ENCODE peak calls at places on chromosomes 11 and 22, in seven cellular contexts. L is heart left ventricle; M is colonic mucosa; U is pancreas; J is CD8-positive, alpha-beta T cell; E is SJSA1; G is HepG2. C is an unnamed sample.
A peak's percentile ranks its signal among the peaks of the same experiment; 100 is the strongest.

GRCh38 chr11:56103210-56103737 is at the start of gene OR8H2:
- DNase-seq in E (no peak), U (no peak), J (no peak), M (no peak), L (no peak), G (no peak), C (no peak)

GRCh38 chr11:32316846-32317525 is 118.4 kb downstream of the WT1 start:
- DNase-seq in G (no peak), L (no peak), E (no peak), J (no peak), U (no peak), M (no peak), C (no peak)

GRCh38 chr11:109926941-109927340 is 166.3 kb upstream of the ZC3H12C start:
- DNase-seq in E (no peak), J (no peak), M (no peak), U (no peak), G (no peak), L (no peak), C (no peak)

GRCh38 chr11:77179681-77180080 is 51.6 kb downstream of the MYO7A start:
- DNase-seq in U (no peak), L (no peak), G (no peak), E (no peak), J (no peak), M (no peak), C (no peak)

GRCh38 chr11:125332821-125333220 is 163.2 kb downstream of the FEZ1 start:
- DNase-seq in U (no peak), J (no peak), L (no peak), M (no peak), G (no peak), E (no peak), C (no peak)

GRCh38 chr11:61545921-61546320 is 35.0 kb downstream of the SYT7 start:
- DNase-seq in U (no peak), J (no peak), L (no peak), E (no peak), G (no peak), M (no peak), C (no peak)

GRCh38 chr11:108734956-108735559 is 70.2 kb downstream of the DDX10 start:
- DNase-seq in M (no peak), G (peak; percentile 21), E (no peak), L (no peak), J (no peak), U (no peak), C (no peak)

GRCh38 chr11:120564573-120565301 is 53.2 kb downstream of the GRIK4 start:
- DNase-seq in M (no peak), J (no peak), G (no peak), L (peak; percentile 63), E (no peak), U (peak; percentile 9), C (no peak)

GRCh38 chr11:12671378-12671777 is 2.8 kb upstream of the TEAD1 start:
- DNase-seq in U (no peak), M (no peak), G (no peak), E (no peak), J (no peak), L (no peak), C (no peak)

GRCh38 chr22:38271927-38272372 is 860 bp downstream of the TMEM184B start:
- DNase-seq in J (no peak), G (no peak), M (peak; percentile 80), L (no peak), U (peak; percentile 61), E (no peak), C (no peak)

GRCh38 chr11:116394022-116394421 is 378.8 kb downstream of the BUD13 start:
- DNase-seq in U (no peak), L (no peak), M (no peak), E (no peak), G (no peak), J (no peak), C (no peak)

GRCh38 chr11:119727523-119728081 is 1.4 kb downstream of the NECTIN1 start:
- DNase-seq in M (peak; percentile 67), J (peak; percentile 27), U (peak; percentile 60), G (no peak), E (no peak), L (peak; percentile 42), C (no peak)

GRCh38 chr11:76524919-76525318 is 80.1 kb downstream of the EMSY start:
- DNase-seq in E (no peak), G (peak; percentile 42), U (peak; percentile 35), M (peak; percentile 56), J (no peak), L (no peak), C (no peak)

GRCh38 chr11:69320326-69320725 is 26.4 kb downstream of the MYEOV start:
- DNase-seq in E (peak; percentile 91), J (no peak), U (peak; percentile 28), G (no peak), M (no peak), L (no peak), C (no peak)

GRCh38 chr11:67289226-67289650 is at the start of gene ANKRD13D:
- DNase-seq in G (no peak), M (no peak), U (no peak), J (no peak), L (no peak), E (no peak), C (no peak)

GRCh38 chr11:68090706-68091105 is 30.5 kb downstream of the CHKA start:
- DNase-seq in J (no peak), G (no peak), E (peak; percentile 38), U (no peak), M (peak; percentile 61), L (peak; percentile 33), C (no peak)

GRCh38 chr11:72308226-72309073 is 64.5 kb upstream of the PHOX2A start:
- DNase-seq in G (no peak), U (peak; percentile 7), E (no peak), J (no peak), L (no peak), M (no peak), C (no peak)

GRCh38 chr11:62546937-62547625 is 475 bp upstream of the AHNAK start:
- DNase-seq in U (no peak), J (no peak), L (no peak), M (peak; percentile 56), G (no peak), E (peak; percentile 59), C (no peak)
- H3K27ac ChIP-seq in U (peak overlapping the region; percentile 86), J (no peak overlapping the region), L (peak overlapping the region; percentile 98), M (peak overlapping the region; percentile 96), G (peak overlapping the region; percentile 96), E (peak overlapping the region; percentile 67), C (peak overlapping the region; percentile 96)

GRCh38 chr11:117949062-117949461 is 19.9 kb upstream of the TMPRSS13 start:
- DNase-seq in L (no peak), E (no peak), G (no peak), J (no peak), M (no peak), U (no peak), C (no peak)

GRCh38 chr11:117944554-117944953 is 15.4 kb upstream of the TMPRSS13 start:
- DNase-seq in J (no peak), G (no peak), M (no peak), E (no peak), L (no peak), U (no peak), C (no peak)

GRCh38 chr11:117946196-117946841 is 17.1 kb upstream of the TMPRSS13 start:
- DNase-seq in J (no peak), G (no peak), L (no peak), E (no peak), U (no peak), M (no peak), C (no peak)

GRCh38 chr11:117945047-117945820 is 16.0 kb upstream of the TMPRSS13 start:
- DNase-seq in L (no peak), U (no peak), J (no peak), E (no peak), M (no peak), G (no peak), C (no peak)

DNA sequence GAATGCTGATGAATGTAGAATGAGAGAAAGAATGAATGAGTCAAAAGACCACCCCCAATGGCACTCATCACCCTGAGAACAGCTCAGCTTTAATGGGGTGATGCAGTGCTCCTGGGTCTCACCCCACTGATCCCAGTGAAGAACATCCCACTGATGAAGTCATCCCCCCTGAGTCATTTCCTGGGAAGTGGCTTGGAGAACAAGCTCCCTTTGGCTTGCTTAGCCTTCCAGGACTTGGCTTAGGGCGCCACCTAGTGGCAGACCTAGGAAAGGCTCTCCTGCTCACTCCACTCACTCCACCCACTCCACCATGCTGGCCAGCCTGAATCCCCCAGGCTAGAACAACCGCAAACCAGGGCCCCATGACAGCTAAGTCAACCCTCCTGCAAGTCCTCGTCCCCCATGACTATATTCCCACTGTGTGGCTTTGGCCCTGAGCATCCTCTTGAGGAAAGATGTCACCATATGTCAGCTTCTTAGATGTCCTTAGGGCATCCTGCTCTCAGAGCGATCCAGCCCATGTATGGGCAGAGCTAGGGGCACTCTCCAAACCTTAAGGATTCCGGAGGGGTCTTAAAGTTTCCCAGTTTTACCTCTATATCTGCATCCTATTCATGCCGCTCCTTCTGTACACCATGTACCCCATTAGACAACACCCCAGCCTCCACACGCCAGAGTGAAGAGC is 17.8 kb upstream of the TMPRSS13 start:
- DNase-seq in U (peak; percentile 76), M (peak; percentile 89), L (peak; percentile 91), G (peak; percentile 64), J (peak; percentile 74), E (peak; percentile 76), C (peak; percentile 76)
- H3K36me3 ChIP-seq in U (no peaks in the 10 kb centered on the region), M (no peaks in the 10 kb centered on the region), L (no peaks in the 10 kb centered on the region), G (no peaks in the 10 kb centered on the region), J (no peaks in the 10 kb centered on the region), E (no peaks in the 10 kb centered on the region), C (no peaks in the 10 kb centered on the region)

GRCh38 chr22:35114296-35114980 is 48.5 kb downstream of the ISX start:
- DNase-seq in G (no peak), E (no peak), L (no peak), M (no peak), U (no peak), J (no peak), C (no peak)

GRCh38 chr22:35119494-35119893 is 53.5 kb downstream of the ISX start:
- DNase-seq in M (peak; percentile 51), L (no peak), G (no peak), J (no peak), E (no peak), U (no peak), C (no peak)

GRCh38 chr22:35115515-35115914 is 49.6 kb downstream of the ISX start:
- DNase-seq in E (no peak), G (no peak), M (no peak), J (no peak), U (no peak), L (no peak), C (no peak)

GRCh38 chr22:35116269-35116668 is 50.3 kb downstream of the ISX start:
- DNase-seq in J (no peak), L (no peak), G (no peak), U (no peak), M (no peak), E (no peak), C (no peak)

GRCh38 chr22:35116817-35117216 is 50.9 kb downstream of the ISX start:
- DNase-seq in M (peak; percentile 59), U (no peak), E (no peak), G (no peak), J (no peak), L (no peak), C (no peak)
- H3K4me3 ChIP-seq in M (no peak overlapping the region), U (no peak overlapping the region), E (no peak overlapping the region), G (no peak overlapping the region), J (no peak overlapping the region), L (no peak overlapping the region), C (no peak overlapping the region)

DNA sequence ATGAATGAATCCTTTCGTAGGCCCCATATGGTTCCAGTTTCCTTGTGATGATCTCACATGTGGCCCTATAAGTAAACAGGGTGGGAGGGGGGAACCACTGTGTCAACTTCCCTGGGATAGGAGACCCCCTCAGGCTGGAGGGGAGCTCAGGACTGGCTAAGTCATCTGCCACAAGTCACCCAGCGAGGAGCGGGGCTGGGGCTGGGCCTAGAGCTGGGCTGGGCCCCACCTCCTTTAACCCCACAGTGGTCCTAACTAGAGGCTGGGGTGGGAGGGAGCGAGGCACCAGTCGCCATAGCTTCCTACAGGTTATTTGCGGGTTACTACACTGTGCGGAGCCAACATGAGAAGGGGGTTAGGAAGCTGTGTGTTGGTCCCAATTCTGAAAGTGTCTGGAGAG is 4.3 kb downstream of the FBLN1 start:
- DNase-seq in E (no peak), G (no peak), M (no peak), J (no peak), L (no peak), U (no peak), C (no peak)
- H3K27ac ChIP-seq in E (no peak overlapping the region), G (no peak overlapping the region), M (no peak overlapping the region), J (no peak overlapping the region), L (no peak overlapping the region), U (no peak overlapping the region), C (no peak overlapping the region)